ENCODE peak calls at places on chromosomes 13 and 19, in six cellular contexts. L, B, R, K, I and Q are unnamed samples.

GRCh38 chr13:110254151-110254679 is 52.7 kb downstream of the COL4A1 start:
- DNase-seq in L (no peak), B (peak; percentile 46), R (no peak), K (no peak), I (peak; percentile 86), Q (no peak)

GRCh38 chr19:51777570-51778460 is 16.8 kb downstream of the FPR2 start:
- DNase-seq in L (peak; percentile 72), B (peak; percentile 80), R (peak; percentile 70), K (peak; percentile 92), I (peak; percentile 75), Q (peak; percentile 94)

GRCh38 chr13:35866801-35867200 is 264.4 kb downstream of the DCLK1 start:
- DNase-seq in L (no peak), B (no peak), R (no peak), K (no peak), I (no peak), Q (no peak)

GRCh38 chr19:51417107-51417806 is at the start of gene SIGLEC10:
- DNase-seq in L (peak; percentile 58), B (no peak), R (no peak), K (no peak), I (no peak), Q (peak; percentile 27)

GRCh38 chr13:52737451-52737850 is 2.2 kb downstream of the CNMD start:
- DNase-seq in L (no peak), B (no peak), R (no peak), K (no peak), I (no peak), Q (no peak)

GRCh38 chr19:40687525-40688016 is 2.9 kb downstream of the NUMBL start:
- DNase-seq in L (no peak), B (peak; percentile 86), R (no peak), K (no peak), I (no peak), Q (peak; percentile 46)

GRCh38 chr19:43605875-43606568 is 5.9 kb upstream of the SRRM5 start:
- DNase-seq in L (no peak), B (no peak), R (no peak), K (no peak), I (no peak), Q (no peak)

GRCh38 chr19:30450101-30450500 is 77.9 kb downstream of the ZNF536 start:
- DNase-seq in L (peak; percentile 69), B (no peak), R (peak; percentile 66), K (peak; percentile 82), I (no peak), Q (no peak)

GRCh38 chr13:37686501-37686900 is 87.9 kb upstream of the POSTN start:
- DNase-seq in L (no peak), B (peak; percentile 7), R (no peak), K (no peak), I (no peak), Q (no peak)

GRCh38 chr13:110226051-110226562 is 80.8 kb downstream of the COL4A1 start:
- DNase-seq in L (no peak), B (peak; percentile 64), R (no peak), K (peak; percentile 78), I (peak; percentile 77), Q (peak; percentile 63)

GRCh38 chr19:48739835-48740704 is at the start of gene RASIP1:
- DNase-seq in L (no peak), B (no peak), R (no peak), K (no peak), I (no peak), Q (no peak)

GRCh38 chr13:109939105-109939504 is 152.7 kb upstream of the IRS2 start:
- DNase-seq in L (no peak), B (no peak), R (no peak), K (no peak), I (no peak), Q (no peak)

GRCh38 chr19:38912600-38913514 is 871 bp upstream of the CCER2 start:
- DNase-seq in L (no peak), B (no peak), R (no peak), K (no peak), I (no peak), Q (no peak)

GRCh38 chr13:20391597-20392452 is 133.8 kb downstream of the CRYL1 start:
- DNase-seq in L (no peak), B (no peak), R (no peak), K (peak; percentile 40), I (no peak), Q (peak; percentile 96)

GRCh38 chr13:110116072-110116487 is 190.9 kb downstream of the COL4A1 start:
- DNase-seq in L (peak; percentile 82), B (peak; percentile 60), R (peak; percentile 61), K (peak; percentile 77), I (peak; percentile 86), Q (peak; percentile 98)

DNA sequence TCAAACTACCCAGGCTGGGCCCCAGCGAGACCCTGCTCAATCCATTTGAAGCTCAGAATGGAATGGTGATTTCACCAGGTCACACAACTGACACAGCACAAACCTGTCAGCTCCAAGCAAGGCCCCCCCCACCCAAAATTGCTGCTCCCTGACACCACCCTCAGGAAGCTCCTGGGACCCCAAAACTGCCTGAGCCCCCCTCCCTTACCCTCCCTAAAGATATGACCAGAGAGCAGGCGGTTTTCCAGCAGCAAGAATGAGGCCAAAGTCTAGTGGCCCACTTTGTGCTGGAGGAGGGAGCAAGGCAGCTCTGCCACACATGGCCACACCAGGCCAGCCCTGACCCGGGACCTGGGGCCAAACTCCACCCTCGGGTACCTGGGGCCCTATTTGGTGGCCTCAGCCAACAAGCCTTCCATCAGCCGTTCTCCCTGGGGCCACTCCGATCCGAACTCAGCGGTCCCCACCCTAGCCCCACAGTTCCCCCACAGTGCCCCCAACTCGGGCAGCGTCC is 2.3 kb downstream of the NR2F6 start:
- DNase-seq in L (no peak), B (no peak), R (no peak), K (no peak), I (no peak), Q (no peak)
- H2AK5ac ChIP-seq in L (no peak overlapping the region), B (peak overlapping the region; percentile 93), R (peak overlapping the region; percentile 61), K (no peak overlapping the region), I (peak overlapping the region; percentile 21), Q (no peak overlapping the region)

DNA sequence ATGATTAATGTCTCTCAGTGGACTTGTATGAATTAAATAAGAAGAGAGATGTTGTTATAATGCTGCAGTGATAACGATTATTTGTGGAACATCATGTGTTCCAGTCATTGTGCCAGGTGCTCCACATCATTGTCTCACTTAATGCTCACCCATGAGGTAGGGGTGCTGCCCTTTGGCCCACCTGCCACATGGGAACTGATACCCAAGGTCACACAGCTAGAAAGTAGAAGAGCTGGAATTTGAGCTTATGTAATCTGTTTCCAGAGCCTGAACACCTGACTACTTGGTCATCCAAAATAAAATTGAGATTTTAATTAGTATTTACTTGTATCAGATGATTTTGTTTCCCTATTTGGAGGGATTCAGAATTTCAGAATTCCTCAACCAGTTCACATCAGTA is 36.0 kb upstream of the GPI start:
- DNase-seq in L (no peak), B (no peak), R (no peak), K (no peak), I (no peak), Q (no peak)
- H3K27ac ChIP-seq in L (no peak overlapping the region), B (no peak overlapping the region), R (no peak overlapping the region), K (no peak overlapping the region), I (no peak overlapping the region), Q (no peak overlapping the region)

DNA sequence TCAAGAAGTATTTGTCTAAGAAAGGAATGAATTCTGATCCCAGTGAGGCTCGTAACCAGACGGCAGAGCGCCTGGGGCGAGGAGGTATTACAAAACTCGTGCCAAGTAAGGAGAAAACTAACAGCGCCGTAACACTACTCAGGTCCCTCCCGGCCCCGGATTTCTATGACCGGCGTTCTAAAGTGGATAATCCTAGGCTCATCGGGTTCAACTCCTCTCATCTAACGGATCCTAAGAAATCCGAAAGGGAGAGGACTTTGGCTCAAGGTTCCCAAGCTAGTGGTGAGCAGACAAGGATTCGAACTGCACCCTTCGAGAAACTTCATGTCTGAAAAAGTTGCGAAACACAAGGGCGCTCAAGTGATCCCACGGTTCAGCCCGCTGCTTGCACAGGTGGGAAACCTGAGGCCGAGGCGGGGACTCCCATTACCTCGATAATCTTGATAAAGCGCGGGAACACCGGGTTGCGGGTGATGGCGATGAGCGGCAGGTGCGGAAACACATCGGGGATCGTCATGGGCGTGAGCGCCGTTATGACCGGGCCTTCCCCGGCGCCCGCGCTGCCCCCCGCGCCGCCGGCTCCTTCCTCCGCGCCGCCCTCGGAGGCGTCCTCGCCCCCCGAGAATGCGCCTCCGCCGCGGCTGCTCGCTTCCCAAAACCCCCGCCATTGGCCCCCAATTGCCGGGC is 529 bp downstream of the LONP1 start:
- DNase-seq in L (no peak), B (peak; percentile 13), R (no peak), K (no peak), I (peak; percentile 61), Q (peak; percentile 87)
- H2AK5ac ChIP-seq in L (no peak overlapping the region), B (peak overlapping the region; percentile 78), R (peak overlapping the region; percentile 44), K (no peak overlapping the region), I (peak overlapping the region; percentile 22), Q (peak overlapping the region; percentile 66)

GRCh38 chr19:16897572-16898056 is 8.8 kb downstream of the F2RL3 start:
- DNase-seq in L (no peak), B (no peak), R (no peak), K (no peak), I (peak; percentile 68), Q (peak; percentile 58)

GRCh38 chr19:16898306-16899015 is 9.7 kb downstream of the F2RL3 start:
- DNase-seq in L (no peak), B (no peak), R (no peak), K (no peak), I (no peak), Q (no peak)

GRCh38 chr19:16895467-16896097 is 6.8 kb downstream of the F2RL3 start:
- DNase-seq in L (no peak), B (no peak), R (peak; percentile 35), K (no peak), I (peak; percentile 58), Q (peak; percentile 46)

GRCh38 chr19:16896913-16897571 is 8.2 kb downstream of the F2RL3 start:
- DNase-seq in L (peak; percentile 98), B (peak; percentile 91), R (peak; percentile 92), K (peak; percentile 96), I (peak; percentile 99), Q (peak; percentile 91)

GRCh38 chr19:16896098-16896912 is 7.5 kb downstream of the F2RL3 start:
- DNase-seq in L (peak; percentile 69), B (no peak), R (peak; percentile 27), K (peak; percentile 66), I (no peak), Q (peak; percentile 33)
- H3K27ac ChIP-seq in L (no peak overlapping the region), B (peak overlapping the region; percentile 16), R (no peak overlapping the region), K (no peak overlapping the region), I (no peak overlapping the region), Q (no peak overlapping the region)

GRCh38 chr13:113629814-113630213 is 28.2 kb downstream of the ATP4B start:
- DNase-seq in L (no peak), B (no peak), R (no peak), K (no peak), I (no peak), Q (no peak)

GRCh38 chr13:113630296-113630695 is 27.7 kb downstream of the ATP4B start:
- DNase-seq in L (no peak), B (no peak), R (no peak), K (no peak), I (no peak), Q (no peak)

GRCh38 chr13:113632706-113633484 is 25.1 kb downstream of the ATP4B start:
- DNase-seq in L (no peak), B (no peak), R (no peak), K (no peak), I (no peak), Q (no peak)

GRCh38 chr13:113630804-113631203 is 27.2 kb downstream of the ATP4B start:
- DNase-seq in L (no peak), B (no peak), R (no peak), K (no peak), I (no peak), Q (no peak)

GRCh38 chr13:113631341-113632095 is 26.5 kb downstream of the ATP4B start:
- DNase-seq in L (no peak), B (no peak), R (no peak), K (no peak), I (no peak), Q (no peak)
- H2AK5ac ChIP-seq in L (no peak overlapping the region), B (no peak overlapping the region), R (peak overlapping the region; percentile 33), K (no peak overlapping the region), I (no peak overlapping the region), Q (no peak overlapping the region)